ENCODE peak calls at places on chromosomes 3 and 15, in ten cellular contexts. One of them, this sample, is unnamed.
A peak's percentile ranks its signal among the peaks of the same experiment; 100 is the strongest.

GRCh38 chr3:54954019-54954418 is 26.2 kb upstream of the LRTM1 start:
- ATAC-seq in right cardiac atrium: no peak
- ATAC-seq in naive thymus-derived CD4-positive, alpha-beta T cell: no peak
- ATAC-seq in psoas muscle: peak; percentile 85
- ATAC-seq in upper lobe of right lung: no peak
- ATAC-seq in lower lobe of right lung: no peak
- ATAC-seq in DND-41: no peak
- ATAC-seq in heart left ventricle: no peak
- ATAC-seq in CD8-positive, alpha-beta T cell: no peak
- ATAC-seq in right lobe of liver: no peak
- ATAC-seq in this sample: peak; percentile 23

GRCh38 chr15:42199126-42199525 is 9.0 kb downstream of the VPS39 start:
- ATAC-seq in right cardiac atrium: no peak
- ATAC-seq in naive thymus-derived CD4-positive, alpha-beta T cell: no peak
- ATAC-seq in heart left ventricle: no peak
- ATAC-seq in upper lobe of right lung: no peak
- ATAC-seq in CD8-positive, alpha-beta T cell: no peak
- ATAC-seq in right lobe of liver: no peak
- ATAC-seq in DND-41: no peak
- ATAC-seq in lower lobe of right lung: no peak
- ATAC-seq in psoas muscle: no peak
- ATAC-seq in this sample: no peak

GRCh38 chr3:45987368-45988099 is 8.1 kb downstream of the FYCO1 start:
- ATAC-seq in right lobe of liver: peak; percentile 12
- ATAC-seq in right cardiac atrium: peak; percentile 40
- ATAC-seq in psoas muscle: peak; percentile 62
- ATAC-seq in upper lobe of right lung: peak; percentile 11
- ATAC-seq in lower lobe of right lung: no peak
- ATAC-seq in CD8-positive, alpha-beta T cell: no peak
- ATAC-seq in naive thymus-derived CD4-positive, alpha-beta T cell: no peak
- ATAC-seq in heart left ventricle: no peak
- ATAC-seq in DND-41: no peak
- ATAC-seq in this sample: peak; percentile 78

GRCh38 chr3:130686833-130687232 is 59.8 kb downstream of the PIK3R4 start:
- ATAC-seq in right cardiac atrium: no peak
- ATAC-seq in naive thymus-derived CD4-positive, alpha-beta T cell: no peak
- ATAC-seq in right lobe of liver: no peak
- ATAC-seq in CD8-positive, alpha-beta T cell: no peak
- ATAC-seq in DND-41: no peak
- ATAC-seq in psoas muscle: no peak
- ATAC-seq in upper lobe of right lung: no peak
- ATAC-seq in heart left ventricle: no peak
- ATAC-seq in lower lobe of right lung: no peak
- ATAC-seq in this sample: no peak

GRCh38 chr3:127375151-127375937 is 87.5 kb upstream of the PRR20G start:
- ATAC-seq in DND-41: no peak
- ATAC-seq in naive thymus-derived CD4-positive, alpha-beta T cell: no peak
- ATAC-seq in CD8-positive, alpha-beta T cell: no peak
- ATAC-seq in upper lobe of right lung: no peak
- ATAC-seq in heart left ventricle: no peak
- ATAC-seq in right cardiac atrium: no peak
- ATAC-seq in right lobe of liver: no peak
- ATAC-seq in psoas muscle: no peak
- ATAC-seq in lower lobe of right lung: no peak
- ATAC-seq in this sample: no peak

GRCh38 chr3:36846406-36846805 is 82.1 kb upstream of the DCLK3 start:
- ATAC-seq in upper lobe of right lung: no peak
- ATAC-seq in psoas muscle: no peak
- ATAC-seq in heart left ventricle: no peak
- ATAC-seq in DND-41: no peak
- ATAC-seq in right cardiac atrium: no peak
- ATAC-seq in lower lobe of right lung: no peak
- ATAC-seq in right lobe of liver: no peak
- ATAC-seq in CD8-positive, alpha-beta T cell: no peak
- ATAC-seq in naive thymus-derived CD4-positive, alpha-beta T cell: no peak
- ATAC-seq in this sample: no peak

GRCh38 chr15:56812255-56812654 is 78.9 kb upstream of the ZNF280D start:
- ATAC-seq in lower lobe of right lung: no peak
- ATAC-seq in psoas muscle: no peak
- ATAC-seq in DND-41: no peak
- ATAC-seq in CD8-positive, alpha-beta T cell: no peak
- ATAC-seq in heart left ventricle: no peak
- ATAC-seq in upper lobe of right lung: no peak
- ATAC-seq in naive thymus-derived CD4-positive, alpha-beta T cell: no peak
- ATAC-seq in right lobe of liver: peak; percentile 51
- ATAC-seq in right cardiac atrium: no peak
- ATAC-seq in this sample: no peak

GRCh38 chr3:188279696-188280398 is 125.9 kb downstream of the LPP start:
- ATAC-seq in right cardiac atrium: no peak
- ATAC-seq in naive thymus-derived CD4-positive, alpha-beta T cell: no peak
- ATAC-seq in psoas muscle: no peak
- ATAC-seq in heart left ventricle: no peak
- ATAC-seq in right lobe of liver: no peak
- ATAC-seq in DND-41: no peak
- ATAC-seq in CD8-positive, alpha-beta T cell: no peak
- ATAC-seq in lower lobe of right lung: peak; percentile 15
- ATAC-seq in upper lobe of right lung: no peak
- ATAC-seq in this sample: no peak

GRCh38 chr3:11583226-11583625 is 60.5 kb downstream of the VGLL4 start:
- ATAC-seq in CD8-positive, alpha-beta T cell: no peak
- ATAC-seq in upper lobe of right lung: no peak
- ATAC-seq in right cardiac atrium: no peak
- ATAC-seq in DND-41: no peak
- ATAC-seq in naive thymus-derived CD4-positive, alpha-beta T cell: no peak
- ATAC-seq in lower lobe of right lung: no peak
- ATAC-seq in psoas muscle: no peak
- ATAC-seq in heart left ventricle: no peak
- ATAC-seq in right lobe of liver: no peak
- ATAC-seq in this sample: no peak

GRCh38 chr3:148255981-148256969 is 441.4 kb upstream of the AGTR1 start:
- ATAC-seq in psoas muscle: no peak
- ATAC-seq in lower lobe of right lung: no peak
- ATAC-seq in naive thymus-derived CD4-positive, alpha-beta T cell: no peak
- ATAC-seq in CD8-positive, alpha-beta T cell: no peak
- ATAC-seq in heart left ventricle: no peak
- ATAC-seq in right lobe of liver: no peak
- ATAC-seq in DND-41: no peak
- ATAC-seq in upper lobe of right lung: no peak
- ATAC-seq in right cardiac atrium: no peak
- ATAC-seq in this sample: no peak

GRCh38 chr3:27185231-27185989 is 183.8 kb downstream of the NEK10 start:
- ATAC-seq in naive thymus-derived CD4-positive, alpha-beta T cell: no peak
- ATAC-seq in right cardiac atrium: no peak
- ATAC-seq in lower lobe of right lung: no peak
- ATAC-seq in CD8-positive, alpha-beta T cell: no peak
- ATAC-seq in psoas muscle: no peak
- ATAC-seq in DND-41: no peak
- ATAC-seq in heart left ventricle: no peak
- ATAC-seq in right lobe of liver: no peak
- ATAC-seq in upper lobe of right lung: no peak
- ATAC-seq in this sample: no peak

GRCh38 chr3:134353171-134353825 is 20.9 kb downstream of the AMOTL2 start:
- ATAC-seq in lower lobe of right lung: no peak
- ATAC-seq in CD8-positive, alpha-beta T cell: no peak
- ATAC-seq in heart left ventricle: no peak
- ATAC-seq in upper lobe of right lung: no peak
- ATAC-seq in psoas muscle: peak; percentile 22
- ATAC-seq in right cardiac atrium: peak; percentile 5
- ATAC-seq in naive thymus-derived CD4-positive, alpha-beta T cell: no peak
- ATAC-seq in DND-41: no peak
- ATAC-seq in right lobe of liver: peak; percentile 65
- ATAC-seq in this sample: no peak

GRCh38 chr15:57312006-57312322 is 64.3 kb upstream of the CGNL1 start:
- ATAC-seq in heart left ventricle: no peak
- ATAC-seq in upper lobe of right lung: no peak
- ATAC-seq in naive thymus-derived CD4-positive, alpha-beta T cell: no peak
- ATAC-seq in DND-41: no peak
- ATAC-seq in right lobe of liver: no peak
- ATAC-seq in lower lobe of right lung: no peak
- ATAC-seq in right cardiac atrium: no peak
- ATAC-seq in CD8-positive, alpha-beta T cell: no peak
- ATAC-seq in psoas muscle: no peak
- ATAC-seq in this sample: no peak

GRCh38 chr15:77430213-77430612 is 9.5 kb downstream of the HMG20A start:
- ATAC-seq in naive thymus-derived CD4-positive, alpha-beta T cell: no peak
- ATAC-seq in right cardiac atrium: no peak
- ATAC-seq in DND-41: no peak
- ATAC-seq in upper lobe of right lung: no peak
- ATAC-seq in CD8-positive, alpha-beta T cell: no peak
- ATAC-seq in lower lobe of right lung: no peak
- ATAC-seq in heart left ventricle: no peak
- ATAC-seq in psoas muscle: no peak
- ATAC-seq in right lobe of liver: no peak
- ATAC-seq in this sample: no peak

GRCh38 chr3:9168230-9168629 is 81.2 kb downstream of the SRGAP3 start:
- ATAC-seq in DND-41: no peak
- ATAC-seq in right lobe of liver: no peak
- ATAC-seq in lower lobe of right lung: no peak
- ATAC-seq in right cardiac atrium: no peak
- ATAC-seq in psoas muscle: no peak
- ATAC-seq in heart left ventricle: no peak
- ATAC-seq in CD8-positive, alpha-beta T cell: no peak
- ATAC-seq in naive thymus-derived CD4-positive, alpha-beta T cell: no peak
- ATAC-seq in upper lobe of right lung: peak; percentile 7
- ATAC-seq in this sample: no peak

GRCh38 chr3:103083848-103084631 is 649.2 kb downstream of the ZPLD1 start:
- ATAC-seq in DND-41: no peak
- ATAC-seq in right cardiac atrium: no peak
- ATAC-seq in psoas muscle: no peak
- ATAC-seq in naive thymus-derived CD4-positive, alpha-beta T cell: no peak
- ATAC-seq in CD8-positive, alpha-beta T cell: no peak
- ATAC-seq in heart left ventricle: no peak
- ATAC-seq in upper lobe of right lung: no peak
- ATAC-seq in lower lobe of right lung: no peak
- ATAC-seq in right lobe of liver: no peak
- ATAC-seq in this sample: no peak

GRCh38 chr15:48143856-48144255 is 23.1 kb downstream of the SLC24A5 start:
- ATAC-seq in naive thymus-derived CD4-positive, alpha-beta T cell: no peak
- ATAC-seq in heart left ventricle: peak; percentile 87
- ATAC-seq in DND-41: no peak
- ATAC-seq in right lobe of liver: no peak
- ATAC-seq in psoas muscle: peak; percentile 43
- ATAC-seq in lower lobe of right lung: no peak
- ATAC-seq in upper lobe of right lung: no peak
- ATAC-seq in CD8-positive, alpha-beta T cell: no peak
- ATAC-seq in right cardiac atrium: no peak
- ATAC-seq in this sample: peak; percentile 66

GRCh38 chr3:156673732-156674045 is 701 bp upstream of the TIPARP start:
- ATAC-seq in psoas muscle: peak; percentile 1
- ATAC-seq in right cardiac atrium: no peak
- ATAC-seq in DND-41: peak; percentile 1
- ATAC-seq in heart left ventricle: no peak
- ATAC-seq in CD8-positive, alpha-beta T cell: no peak
- ATAC-seq in naive thymus-derived CD4-positive, alpha-beta T cell: no peak
- ATAC-seq in lower lobe of right lung: no peak
- ATAC-seq in right lobe of liver: no peak
- ATAC-seq in upper lobe of right lung: no peak
- ATAC-seq in this sample: no peak

GRCh38 chr15:80564056-80564455 is 131.1 kb upstream of the ABHD17C start:
- ATAC-seq in heart left ventricle: no peak
- ATAC-seq in right lobe of liver: no peak
- ATAC-seq in DND-41: no peak
- ATAC-seq in upper lobe of right lung: no peak
- ATAC-seq in lower lobe of right lung: no peak
- ATAC-seq in naive thymus-derived CD4-positive, alpha-beta T cell: no peak
- ATAC-seq in psoas muscle: no peak
- ATAC-seq in right cardiac atrium: no peak
- ATAC-seq in CD8-positive, alpha-beta T cell: no peak
- ATAC-seq in this sample: no peak

GRCh38 chr3:17039579-17039978 is 154.8 kb downstream of the PLCL2 start:
- ATAC-seq in lower lobe of right lung: peak; percentile 90
- ATAC-seq in CD8-positive, alpha-beta T cell: peak; percentile 77
- ATAC-seq in heart left ventricle: no peak
- ATAC-seq in psoas muscle: peak; percentile 81
- ATAC-seq in naive thymus-derived CD4-positive, alpha-beta T cell: peak; percentile 45
- ATAC-seq in upper lobe of right lung: peak; percentile 84
- ATAC-seq in right lobe of liver: no peak
- ATAC-seq in DND-41: peak; percentile 33
- ATAC-seq in right cardiac atrium: peak; percentile 38
- ATAC-seq in this sample: no peak
- H3K27ac ChIP-seq in lower lobe of right lung: peak overlapping the region; percentile 1
- H3K27ac ChIP-seq in CD8-positive, alpha-beta T cell: no peak overlapping the region
- H3K27ac ChIP-seq in heart left ventricle: peak overlapping the region; percentile 65
- H3K27ac ChIP-seq in psoas muscle: peak overlapping the region; percentile 81
- H3K27ac ChIP-seq in naive thymus-derived CD4-positive, alpha-beta T cell: no peak overlapping the region
- H3K27ac ChIP-seq in upper lobe of right lung: no peak overlapping the region
- H3K27ac ChIP-seq in right lobe of liver: no peak overlapping the region
- H3K27ac ChIP-seq in DND-41: no peak overlapping the region
- H3K27ac ChIP-seq in right cardiac atrium: no peak overlapping the region
- H3K27ac ChIP-seq in this sample: no peak overlapping the region

DNA sequence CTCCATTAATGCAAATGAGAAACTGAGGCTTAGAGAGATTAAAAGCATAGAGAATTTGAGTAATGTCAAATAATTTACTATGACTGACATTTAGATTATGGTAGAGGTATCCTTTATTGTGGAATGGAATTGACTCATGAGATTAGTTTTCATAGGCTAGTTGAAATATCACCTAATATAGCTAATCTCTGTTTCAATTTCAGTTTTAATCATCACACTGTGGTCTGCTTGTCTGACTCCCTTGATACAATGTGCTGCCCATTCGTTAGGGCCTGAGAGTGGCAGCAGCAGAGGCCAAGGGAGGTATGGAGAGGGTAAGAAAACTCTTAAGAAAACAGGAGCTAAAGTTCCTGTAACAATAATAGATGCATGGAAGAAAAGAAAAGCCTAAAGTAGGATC is 13.2 kb upstream of the ZBTB20 start:
- ATAC-seq in right lobe of liver: no peak
- ATAC-seq in heart left ventricle: no peak
- ATAC-seq in right cardiac atrium: no peak
- ATAC-seq in lower lobe of right lung: no peak
- ATAC-seq in CD8-positive, alpha-beta T cell: no peak
- ATAC-seq in naive thymus-derived CD4-positive, alpha-beta T cell: no peak
- ATAC-seq in psoas muscle: no peak
- ATAC-seq in upper lobe of right lung: no peak
- ATAC-seq in DND-41: no peak
- ATAC-seq in this sample: no peak
- H3K27ac ChIP-seq in right lobe of liver: no peak overlapping the region
- H3K27ac ChIP-seq in heart left ventricle: no peak overlapping the region
- H3K27ac ChIP-seq in right cardiac atrium: no peak overlapping the region
- H3K27ac ChIP-seq in lower lobe of right lung: no peak overlapping the region
- H3K27ac ChIP-seq in CD8-positive, alpha-beta T cell: no peak overlapping the region
- H3K27ac ChIP-seq in naive thymus-derived CD4-positive, alpha-beta T cell: no peak overlapping the region
- H3K27ac ChIP-seq in psoas muscle: no peak overlapping the region
- H3K27ac ChIP-seq in upper lobe of right lung: no peak overlapping the region
- H3K27ac ChIP-seq in DND-41: no peak overlapping the region
- H3K27ac ChIP-seq in this sample: no peak overlapping the region

GRCh38 chr3:154060606-154061380 is 60.4 kb upstream of the ARHGEF26 start:
- ATAC-seq in DND-41: no peak
- ATAC-seq in heart left ventricle: peak; percentile 71
- ATAC-seq in upper lobe of right lung: peak; percentile 64
- ATAC-seq in CD8-positive, alpha-beta T cell: no peak
- ATAC-seq in naive thymus-derived CD4-positive, alpha-beta T cell: no peak
- ATAC-seq in lower lobe of right lung: peak; percentile 84
- ATAC-seq in right cardiac atrium: peak; percentile 94
- ATAC-seq in right lobe of liver: no peak
- ATAC-seq in psoas muscle: no peak
- ATAC-seq in this sample: peak; percentile 92
- H3K27ac ChIP-seq in DND-41: no peak overlapping the region
- H3K27ac ChIP-seq in heart left ventricle: no peak overlapping the region
- H3K27ac ChIP-seq in upper lobe of right lung: no peak overlapping the region
- H3K27ac ChIP-seq in CD8-positive, alpha-beta T cell: no peak overlapping the region
- H3K27ac ChIP-seq in naive thymus-derived CD4-positive, alpha-beta T cell: no peak overlapping the region
- H3K27ac ChIP-seq in lower lobe of right lung: no peak overlapping the region
- H3K27ac ChIP-seq in right cardiac atrium: no peak overlapping the region
- H3K27ac ChIP-seq in right lobe of liver: no peak overlapping the region
- H3K27ac ChIP-seq in psoas muscle: no peak overlapping the region
- H3K27ac ChIP-seq in this sample: peak overlapping the region; percentile 91

GRCh38 chr3:39147711-39148115 is 5.7 kb downstream of the CSRNP1 start:
- ATAC-seq in psoas muscle: no peak
- ATAC-seq in lower lobe of right lung: no peak
- ATAC-seq in heart left ventricle: no peak
- ATAC-seq in naive thymus-derived CD4-positive, alpha-beta T cell: no peak
- ATAC-seq in DND-41: peak; percentile 67
- ATAC-seq in right cardiac atrium: no peak
- ATAC-seq in CD8-positive, alpha-beta T cell: no peak
- ATAC-seq in upper lobe of right lung: no peak
- ATAC-seq in right lobe of liver: peak; percentile 0
- ATAC-seq in this sample: no peak
- H3K27ac ChIP-seq in psoas muscle: peak overlapping the region; percentile 99
- H3K27ac ChIP-seq in lower lobe of right lung: peak overlapping the region; percentile 99
- H3K27ac ChIP-seq in heart left ventricle: peak overlapping the region; percentile 100
- H3K27ac ChIP-seq in naive thymus-derived CD4-positive, alpha-beta T cell: peak overlapping the region; percentile 64
- H3K27ac ChIP-seq in DND-41: peak overlapping the region; percentile 86
- H3K27ac ChIP-seq in right cardiac atrium: peak overlapping the region; percentile 62
- H3K27ac ChIP-seq in CD8-positive, alpha-beta T cell: peak overlapping the region; percentile 63
- H3K27ac ChIP-seq in upper lobe of right lung: peak overlapping the region; percentile 99
- H3K27ac ChIP-seq in right lobe of liver: peak overlapping the region; percentile 99
- H3K27ac ChIP-seq in this sample: peak overlapping the region; percentile 100